ENCODE peak calls at places on chromosome 4, in ten cellular contexts. Y is spleen, C is breast epithelium, D is endothelial cell of umbilical vein, M is HL-60, X is suprapubic skin, G is transverse colon, I is GM23338, A is prostate gland, R is Panc1. N is an unnamed sample.
A peak's percentile ranks its signal among the peaks of the same experiment; 100 is the strongest.

GRCh38 chr4:129394635-129395034 is 298.7 kb downstream of the C4orf33 start:
- DNase-seq in Y (no peak), C (no peak), D (no peak), M (no peak), X (no peak), G (no peak), I (no peak), A (no peak), R (no peak), N (no peak)

GRCh38 chr4:99723555-99724450 is 66.2 kb upstream of the C4orf54 start:
- DNase-seq in Y (no peak), C (no peak), D (peak; percentile 4), M (peak; percentile 13), X (no peak), G (peak; percentile 76), I (no peak), A (peak; percentile 49), R (no peak), N (peak; percentile 71)

GRCh38 chr4:54837576-54838140 is 179.9 kb downstream of the KIT start:
- DNase-seq in Y (no peak), C (no peak), D (no peak), M (no peak), X (no peak), G (no peak), I (no peak), A (no peak), R (no peak), N (no peak)

GRCh38 chr4:52244103-52244772 is 193.1 kb downstream of the SPATA18 start:
- DNase-seq in Y (no peak), C (no peak), D (no peak), M (no peak), X (no peak), G (no peak), I (no peak), A (no peak), R (no peak), N (no peak)

GRCh38 chr4:73447701-73448100 is 11.7 kb downstream of the AFP start:
- DNase-seq in Y (no peak), C (no peak), D (no peak), M (no peak), X (no peak), G (no peak), I (no peak), A (no peak), R (no peak), N (no peak)

GRCh38 chr4:146340798-146341197 is 126.5 kb downstream of the REELD1 start:
- DNase-seq in Y (no peak), C (no peak), D (peak; percentile 37), M (no peak), X (no peak), G (no peak), I (peak; percentile 21), A (no peak), R (no peak), N (no peak)

GRCh38 chr4:2901186-2901585 is 57.5 kb downstream of the ADD1 start:
- DNase-seq in Y (no peak), C (no peak), D (no peak), M (no peak), X (no peak), G (no peak), I (no peak), A (no peak), R (no peak), N (no peak)

GRCh38 chr4:22264261-22264660 is 251.6 kb downstream of the ADGRA3 start:
- DNase-seq in Y (no peak), C (no peak), D (no peak), M (no peak), X (no peak), G (no peak), I (no peak), A (no peak), R (no peak), N (no peak)

GRCh38 chr4:135485371-135485770 is 1283.8 kb upstream of the PABPC4L start:
- DNase-seq in Y (no peak), C (no peak), D (no peak), M (no peak), X (no peak), G (no peak), I (no peak), A (no peak), R (no peak), N (no peak)

GRCh38 chr4:104491826-104492771 is 2.6 kb downstream of the CXXC4 start:
- DNase-seq in Y (no peak), C (no peak), D (peak; percentile 16), M (no peak), X (no peak), G (peak; percentile 9), I (peak; percentile 74), A (peak; percentile 5), R (no peak), N (no peak)
- TF ChIP-seq POLR2AphosphoS5 in Y (no peak), C (no peak), D (no peak), M (no peak), X (no peak), G (no peak), I (peak; percentile 33), A (no peak), R (no peak), N (no peak)

GRCh38 chr4:167114416-167114971 is 119.8 kb downstream of the SPOCK3 start:
- DNase-seq in Y (no peak), C (no peak), D (no peak), M (no peak), X (no peak), G (no peak), I (no peak), A (no peak), R (no peak), N (no peak)
- TF ChIP-seq CTCF in Y (no peak), C (no peak), D (no peak), M (no peak), X (no peak), G (no peak), I (no peak), A (no peak), R (no peak), N (no peak)

DNA sequence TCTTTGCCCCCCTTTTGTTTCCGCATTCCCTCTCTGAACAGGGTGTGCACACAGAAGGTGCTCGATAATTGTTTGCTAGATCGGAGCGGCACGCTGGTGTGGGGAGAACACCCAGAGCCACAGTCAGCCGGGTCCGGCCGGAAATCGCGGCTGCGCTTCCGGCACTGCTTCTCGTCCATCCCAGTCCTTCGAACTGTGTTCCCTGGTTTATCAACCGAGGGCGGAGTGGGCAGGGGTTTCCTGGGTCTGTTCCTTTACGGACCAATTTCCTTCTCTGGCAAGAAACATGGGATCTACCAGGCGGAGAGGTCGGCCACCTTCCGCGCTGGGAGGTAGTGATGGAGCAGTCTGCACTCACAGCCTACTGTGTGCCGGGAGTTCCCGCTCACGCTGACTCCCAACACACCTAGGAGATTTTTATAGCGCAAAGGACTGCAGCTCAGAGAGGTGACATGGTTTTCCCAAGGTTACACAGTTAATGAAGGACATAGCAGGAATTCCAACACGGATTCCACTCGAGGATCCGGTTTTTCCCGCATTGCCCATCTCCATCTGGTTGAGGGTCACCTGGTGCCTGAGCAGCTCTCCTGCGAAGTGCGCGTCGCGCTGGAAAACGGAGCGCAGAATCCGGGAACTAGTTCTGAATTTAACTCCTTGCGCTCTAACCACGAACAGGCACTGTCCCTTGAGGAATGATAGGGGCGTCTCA is 6.8 kb downstream of the MSX1 start:
- DNase-seq in Y (peak; percentile 64), C (no peak), D (no peak), M (no peak), X (no peak), G (no peak), I (peak; percentile 57), A (no peak), R (no peak), N (no peak)
- TF ChIP-seq POLR2AphosphoS5 in Y (no peak), C (no peak), D (no peak), M (no peak), X (no peak), G (no peak), I (no peak), A (no peak), R (no peak), N (no peak)

DNA sequence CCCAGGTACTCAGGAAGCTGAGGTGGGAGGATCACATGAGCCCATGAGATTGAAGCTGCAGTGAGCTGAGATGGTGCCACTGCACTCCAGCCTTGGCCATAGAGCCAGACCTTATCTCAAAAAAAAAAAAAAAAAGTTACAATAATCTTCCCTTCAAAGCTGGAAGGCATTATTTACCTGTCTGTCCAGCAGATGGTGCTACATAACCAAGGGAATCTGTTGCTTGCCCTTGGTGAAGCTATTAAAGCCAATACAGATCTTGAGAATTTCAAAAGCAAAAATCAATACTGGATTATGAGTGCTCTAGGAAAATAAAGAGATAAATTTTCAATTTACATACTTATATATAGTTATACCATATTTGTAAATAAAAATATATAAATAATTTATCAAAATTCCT is 25.9 kb downstream of the PKD2 start:
- DNase-seq in Y (no peak), C (no peak), D (peak; percentile 69), M (no peak), X (no peak), G (peak; percentile 25), I (peak; percentile 81), A (peak; percentile 48), R (peak; percentile 18), N (peak; percentile 31)
- TF ChIP-seq CTCF in Y (peak; percentile 67), C (peak; percentile 23), D (peak; percentile 55), M (peak; percentile 38), X (peak; percentile 60), G (peak; percentile 70), I (peak; percentile 65), A (peak; percentile 52), R (peak; percentile 70), N (peak; percentile 66)